ENCODE peak calls at places on chromosomes 2 and 18, in seven cellular contexts. F is colonic mucosa, C is GM23338, Z is right atrium auricular region, S is upper lobe of right lung, A is keratinocyte, T is breast epithelium. D is an unnamed sample.

GRCh38 chr2:159891917-159892691 is 94.1 kb upstream of the CD302 start:
- DNase-seq in F (no peak), C (peak; percentile 46), Z (no peak), S (no peak), A (peak; percentile 42), T (no peak), D (no peak)

GRCh38 chr2:29663266-29663665 is 258.1 kb downstream of the ALK start:
- DNase-seq in F (no peak), C (no peak), Z (no peak), S (no peak), A (no peak), T (no peak), D (no peak)

GRCh38 chr18:62850619-62851306 is 135.4 kb downstream of the PHLPP1 start:
- DNase-seq in F (no peak), C (no peak), Z (no peak), S (no peak), A (no peak), T (no peak), D (no peak)

GRCh38 chr2:98039085-98039756 is 43.5 kb upstream of the TMEM131 start:
- DNase-seq in F (peak; percentile 82), C (no peak), Z (peak; percentile 55), S (no peak), A (no peak), T (no peak), D (no peak)

GRCh38 chr18:48441405-48441881 is 32.3 kb upstream of the ZBTB7C start:
- DNase-seq in F (no peak), C (no peak), Z (peak; percentile 71), S (no peak), A (no peak), T (peak; percentile 60), D (no peak)

GRCh38 chr2:191687867-191688266 is 9.9 kb downstream of the NABP1 start:
- DNase-seq in F (no peak), C (no peak), Z (no peak), S (no peak), A (no peak), T (no peak), D (no peak)

GRCh38 chr2:40199758-40200157 is 252.1 kb downstream of the SLC8A1 start:
- DNase-seq in F (no peak), C (no peak), Z (no peak), S (no peak), A (no peak), T (no peak), D (no peak)

GRCh38 chr2:127084611-127085031 is 22.3 kb downstream of the BIN1 start:
- DNase-seq in F (no peak), C (no peak), Z (no peak), S (no peak), A (no peak), T (no peak), D (no peak)

GRCh38 chr18:13387856-13388548 is 169.4 kb downstream of the LDLRAD4 start:
- DNase-seq in F (no peak), C (no peak), Z (peak; percentile 61), S (no peak), A (no peak), T (peak; percentile 31), D (no peak)

GRCh38 chr2:44886409-44886808 is 55.1 kb upstream of the SIX3 start:
- DNase-seq in F (no peak), C (no peak), Z (no peak), S (no peak), A (no peak), T (no peak), D (no peak)

GRCh38 chr2:220662415-220662814 is 909.7 kb downstream of the EPHA4 start:
- DNase-seq in F (no peak), C (no peak), Z (no peak), S (no peak), A (no peak), T (no peak), D (no peak)

GRCh38 chr18:77899972-77900754 is 650.5 kb downstream of the GALR1 start:
- DNase-seq in F (no peak), C (peak; percentile 80), Z (no peak), S (no peak), A (no peak), T (no peak), D (peak; percentile 2)

DNA sequence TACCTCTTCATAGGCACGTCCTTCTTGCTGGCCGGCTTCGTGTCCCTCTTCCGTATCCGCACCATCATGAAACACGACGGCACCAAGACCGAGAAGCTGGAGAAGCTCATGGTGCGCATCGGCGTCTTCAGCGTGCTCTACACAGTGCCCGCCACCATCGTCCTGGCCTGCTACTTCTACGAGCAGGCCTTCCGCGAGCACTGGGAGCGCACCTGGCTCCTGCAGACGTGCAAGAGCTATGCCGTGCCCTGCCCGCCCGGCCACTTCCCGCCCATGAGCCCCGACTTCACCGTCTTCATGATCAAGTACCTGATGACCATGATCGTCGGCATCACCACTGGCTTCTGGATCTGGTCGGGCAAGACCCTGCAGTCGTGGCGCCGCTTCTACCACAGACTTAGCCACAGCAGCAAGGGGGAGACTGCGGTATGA is 2.3 kb downstream of the FZD7 start:
- DNase-seq in F (no peak), C (no peak), Z (no peak), S (no peak), A (no peak), T (no peak), D (no peak)
- H3K4me3 ChIP-seq in F (peak overlapping the region; percentile 62), C (peak overlapping the region; percentile 97), Z (peak overlapping the region; percentile 32), S (peak overlapping the region; percentile 72), A (no peak overlapping the region), T (peak overlapping the region; percentile 84), D (no peak overlapping the region)

GRCh38 chr18:32669549-32670165 is 103.2 kb downstream of the KLHL14 start:
- DNase-seq in F (no peak), C (peak; percentile 61), Z (no peak), S (no peak), A (no peak), T (no peak), D (no peak)
- TF ChIP-seq CTCF in F (no peak), C (peak; percentile 72), Z (no peak), S (no peak), A (peak; percentile 27), T (no peak), D (peak; percentile 53)

GRCh38 chr2:223943135-223943534 is 2.0 kb downstream of the WDFY1 start:
- DNase-seq in F (no peak), C (no peak), Z (no peak), S (no peak), A (no peak), T (no peak), D (no peak)
- H3K4me3 ChIP-seq in F (no peak overlapping the region), C (peak overlapping the region; percentile 95), Z (no peak overlapping the region), S (peak overlapping the region; percentile 81), A (no peak overlapping the region), T (peak overlapping the region; percentile 98), D (no peak overlapping the region)

GRCh38 chr18:75045249-75045648 is 163.7 kb downstream of the PTGR3 start:
- DNase-seq in F (no peak), C (no peak), Z (no peak), S (no peak), A (no peak), T (no peak), D (no peak)

GRCh38 chr18:75043478-75043877 is 165.5 kb downstream of the PTGR3 start:
- DNase-seq in F (no peak), C (no peak), Z (no peak), S (no peak), A (no peak), T (no peak), D (no peak)

GRCh38 chr18:75044296-75044695 is 164.6 kb downstream of the PTGR3 start:
- DNase-seq in F (no peak), C (no peak), Z (no peak), S (no peak), A (no peak), T (no peak), D (no peak)

GRCh38 chr18:75044791-75045190 is 164.1 kb downstream of the PTGR3 start:
- DNase-seq in F (no peak), C (no peak), Z (no peak), S (no peak), A (no peak), T (no peak), D (no peak)

DNA sequence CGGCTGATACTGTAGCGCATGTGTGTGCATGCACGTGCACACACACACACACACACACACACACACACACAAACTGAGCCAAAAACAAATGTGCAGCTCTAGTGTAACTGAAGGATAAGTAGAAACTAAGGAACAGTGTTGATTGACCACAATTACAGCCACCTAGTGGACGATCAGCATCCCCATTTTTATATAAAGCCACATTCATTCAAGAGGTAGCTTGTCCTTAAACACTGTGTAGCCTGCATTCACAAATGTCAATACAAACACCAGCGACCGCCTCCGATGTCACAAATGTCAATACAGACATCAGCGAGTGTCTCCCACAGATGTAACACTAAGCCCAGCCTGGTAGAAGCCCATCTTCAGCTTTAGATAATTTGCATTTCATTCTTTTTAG is 167.4 kb downstream of the PTGR3 start:
- DNase-seq in F (no peak), C (peak; percentile 52), Z (no peak), S (no peak), A (no peak), T (no peak), D (no peak)
- TF ChIP-seq CTCF in F (peak; percentile 33), C (peak; percentile 53), Z (peak; percentile 17), S (peak; percentile 35), A (peak; percentile 20), T (peak; percentile 29), D (peak; percentile 10)

DNA sequence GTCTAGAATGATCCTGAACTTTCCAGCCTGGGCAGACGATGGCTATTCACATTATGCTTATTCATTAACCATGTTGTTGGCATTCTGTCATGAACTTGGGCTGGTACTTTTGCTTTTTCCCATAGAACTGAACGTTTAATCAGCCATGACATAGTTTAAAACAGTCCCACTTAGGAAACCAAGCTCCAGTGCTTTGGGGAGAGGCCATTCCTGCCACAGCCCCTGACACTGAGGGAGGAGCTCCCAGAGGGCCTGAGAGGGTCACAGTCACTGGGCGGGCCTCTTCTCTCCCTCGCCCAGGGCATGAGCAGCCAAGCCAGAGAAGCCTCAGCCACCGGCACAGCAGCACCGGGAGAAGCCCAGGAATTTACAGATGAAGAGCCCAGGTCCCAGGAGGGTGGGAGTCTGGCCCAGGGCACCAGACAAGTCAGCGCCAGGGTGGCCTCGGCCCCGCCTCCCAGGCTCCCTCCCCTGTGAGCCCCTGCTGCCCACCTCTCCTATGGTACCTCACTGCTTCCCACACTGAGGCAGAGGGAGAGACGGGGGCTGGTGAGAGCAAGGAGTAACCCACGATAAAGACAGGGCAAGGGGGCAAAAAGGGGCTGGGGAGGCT is 33.6 kb downstream of the MAL start:
- DNase-seq in F (no peak), C (no peak), Z (no peak), S (peak; percentile 59), A (no peak), T (peak; percentile 19), D (no peak)
- H3K4me3 ChIP-seq in F (no peak overlapping the region), C (no peak overlapping the region), Z (no peak overlapping the region), S (no peak overlapping the region), A (no peak overlapping the region), T (no peak overlapping the region), D (no peak overlapping the region)

D was measured in GM12864.